ENCODE peak calls at places on chromosome 22, in ten cellular contexts. K is cardiac muscle cell, A is PC-9, D is thoracic aorta, L is IMR-90, C is esophagus squamous epithelium, X is left ventricle myocardium inferior, G is body of pancreas, T is adrenal gland, V is A673. B is an unnamed sample.
A peak's percentile ranks its signal among the peaks of the same experiment; 100 is the strongest.

GRCh38 chr22:27377901-27378300 is 423.7 kb downstream of the MN1 start:
- DNase-seq in L (no peak), A (no peak), V (peak; percentile 85), C (no peak), T (no peak), D (no peak), G (peak; percentile 97), K (no peak), X (no peak), B (peak; percentile 18)

GRCh38 chr22:47437636-47438035 is 675.2 kb downstream of the TBC1D22A start:
- DNase-seq in C (no peak), A (no peak), K (no peak), G (no peak), T (no peak), L (no peak), X (no peak), D (no peak), V (no peak), B (no peak)

GRCh38 chr22:22745225-22746060 is 101.0 kb downstream of the GGTLC2 start:
- DNase-seq in D (no peak), X (no peak), L (peak; percentile 19), K (no peak), A (peak; percentile 3), T (peak; percentile 46), G (peak; percentile 46), V (peak; percentile 45), C (no peak), B (peak; percentile 12)

GRCh38 chr22:22086501-22087158 is 104.0 kb upstream of the TOP3B start:
- DNase-seq in G (no peak), L (peak; percentile 54), K (no peak), A (no peak), D (no peak), C (no peak), T (no peak), V (no peak), X (no peak), B (no peak)

GRCh38 chr22:28605362-28605761 is 74.3 kb downstream of the TTC28 start:
- DNase-seq in L (no peak), X (no peak), V (no peak), D (no peak), C (no peak), A (no peak), T (no peak), K (no peak), G (no peak), B (no peak)

GRCh38 chr22:42920101-42920820 is 63.2 kb upstream of the ARFGAP3 start:
- DNase-seq in A (no peak), L (peak; percentile 39), C (no peak), T (no peak), G (peak; percentile 41), X (no peak), K (no peak), D (no peak), V (no peak), B (no peak)

GRCh38 chr22:43526117-43526655 is 114.4 kb downstream of the MPPED1 start:
- DNase-seq in A (no peak), K (no peak), L (no peak), T (no peak), C (no peak), V (no peak), X (no peak), G (no peak), D (no peak), B (no peak)

GRCh38 chr22:22070371-22070824 is 87.8 kb upstream of the TOP3B start:
- DNase-seq in V (no peak), L (no peak), A (peak; percentile 5), K (no peak), C (no peak), X (no peak), G (no peak), T (no peak), D (no peak), B (no peak)

GRCh38 chr22:39292561-39293074 is 26.8 kb downstream of the RPL3 start:
- DNase-seq in X (peak; percentile 92), C (peak; percentile 35), G (peak; percentile 96), V (peak; percentile 96), A (peak; percentile 97), K (peak; percentile 56), L (peak; percentile 92), T (peak; percentile 96), D (peak; percentile 80), B (peak; percentile 96)

GRCh38 chr22:21961886-21962654 is 9.4 kb upstream of the PPM1F start:
- DNase-seq in L (peak; percentile 72), V (no peak), T (peak; percentile 87), X (no peak), D (no peak), C (no peak), G (no peak), K (no peak), A (peak; percentile 47), B (peak; percentile 41)

GRCh38 chr22:28021998-28022660 is 103.1 kb upstream of the PITPNB start:
- DNase-seq in K (no peak), L (no peak), C (no peak), V (no peak), D (no peak), A (no peak), G (no peak), X (peak; percentile 2), T (peak; percentile 13), B (no peak)

GRCh38 chr22:17121235-17122195 is at the start of gene TMEM121B:
- DNase-seq in D (no peak), G (peak; percentile 74), V (peak; percentile 86), C (no peak), K (peak; percentile 94), X (peak; percentile 80), T (peak; percentile 64), A (no peak), L (peak; percentile 59), B (peak; percentile 36)

GRCh38 chr22:43777204-43777671 is 34.9 kb downstream of the EFCAB6 start:
- DNase-seq in D (no peak), A (peak; percentile 61), V (no peak), X (no peak), L (peak; percentile 91), T (no peak), K (no peak), C (no peak), G (no peak), B (peak; percentile 33)

GRCh38 chr22:49351761-49352221 is 475.9 kb downstream of the BRD1 start:
- DNase-seq in L (no peak), T (no peak), D (no peak), X (no peak), A (no peak), K (no peak), C (no peak), G (no peak), V (no peak), B (no peak)
- H3K4me3 ChIP-seq in L (no peak overlapping the region), T (no peak overlapping the region), D (no peak overlapping the region), X (no peak overlapping the region), A (no peak overlapping the region), K (no peak overlapping the region), C (no peak overlapping the region), G (no peak overlapping the region), V (no peak overlapping the region), B (no peak overlapping the region)

GRCh38 chr22:41367680-41368542 is 13.8 kb upstream of the TEF start:
- DNase-seq in K (no peak), T (peak; percentile 57), L (peak; percentile 22), V (no peak), X (peak; percentile 37), A (peak; percentile 50), G (peak; percentile 73), C (no peak), D (no peak), B (no peak)
- TF ChIP-seq CTCF in K (no peak), T (no peak), L (no peak), V (no peak), X (no peak), A (no peak), G (peak; percentile 7), C (no peak), D (no peak), B (no peak)

GRCh38 chr22:46393791-46394333 is 58.3 kb downstream of the TRMU start:
- DNase-seq in G (no peak), C (no peak), V (no peak), D (no peak), A (no peak), T (no peak), L (no peak), X (no peak), K (no peak), B (no peak)

GRCh38 chr22:46390105-46390651 is 54.7 kb downstream of the TRMU start:
- DNase-seq in C (no peak), K (no peak), V (no peak), D (no peak), G (no peak), A (no peak), T (no peak), L (no peak), X (no peak), B (no peak)

GRCh38 chr22:46392137-46392844 is 56.8 kb downstream of the TRMU start:
- DNase-seq in K (no peak), A (no peak), C (no peak), G (no peak), L (no peak), X (no peak), V (no peak), T (no peak), D (no peak), B (no peak)

GRCh38 chr22:46390652-46391301 is 55.3 kb downstream of the TRMU start:
- DNase-seq in G (peak; percentile 93), D (no peak), T (peak; percentile 69), C (no peak), X (peak; percentile 61), V (peak; percentile 52), L (peak; percentile 65), K (no peak), A (no peak), B (peak; percentile 34)

DNA sequence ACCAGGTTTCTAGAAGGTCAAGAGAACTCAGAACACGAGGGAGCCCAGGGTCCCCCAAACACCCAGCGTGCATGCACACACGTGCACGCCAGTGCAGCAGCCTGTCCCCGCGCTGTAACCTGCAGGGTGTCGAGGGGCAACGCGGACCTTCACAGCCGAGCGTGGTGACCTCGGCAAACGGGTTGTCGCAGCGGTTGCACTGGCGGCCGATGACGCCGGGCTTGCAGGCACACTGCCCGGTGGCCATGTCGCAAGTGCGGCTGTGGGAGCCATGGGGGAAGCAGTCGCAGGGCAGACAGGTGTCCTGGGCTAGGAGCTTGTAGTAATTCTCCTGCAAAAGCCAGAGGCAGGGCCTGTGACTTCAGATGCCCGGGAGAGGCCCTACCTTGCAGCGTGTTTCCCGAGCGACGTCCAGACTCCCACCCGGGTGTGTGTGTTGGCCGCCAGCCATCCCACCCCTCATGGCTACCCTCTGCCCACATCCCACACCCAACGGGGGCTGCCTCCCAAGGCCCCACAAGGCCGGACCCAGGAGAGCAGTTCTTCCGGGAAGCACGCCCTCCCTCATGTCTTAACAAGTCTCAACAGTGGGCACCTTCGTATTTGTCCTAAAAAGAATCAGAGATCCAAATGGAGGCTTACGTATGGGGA is 56.1 kb downstream of the TRMU start:
- DNase-seq in X (no peak), L (no peak), K (no peak), C (no peak), V (no peak), D (no peak), G (no peak), A (no peak), T (no peak), B (no peak)
- H3K27ac ChIP-seq in X (no peak overlapping the region), L (no peak overlapping the region), K (no peak overlapping the region), C (peak overlapping the region; percentile 60), V (no peak overlapping the region), D (no peak overlapping the region), G (peak overlapping the region; percentile 82), A (no peak overlapping the region), T (no peak overlapping the region), B (no peak overlapping the region)

GRCh38 chr22:45227645-45228400 is 12.9 kb downstream of the KIAA0930 start:
- DNase-seq in V (no peak), A (no peak), C (no peak), G (no peak), X (no peak), D (no peak), K (no peak), L (no peak), T (peak; percentile 30), B (no peak)
- H3K4me3 ChIP-seq in V (no peak overlapping the region), A (no peak overlapping the region), C (no peak overlapping the region), G (no peak overlapping the region), X (no peak overlapping the region), D (no peak overlapping the region), K (no peak overlapping the region), L (no peak overlapping the region), T (no peak overlapping the region), B (no peak overlapping the region)

B was measured in brain microvascular endothelial cell.